ENCODE peak calls at places on chromosomes 6 and 20, in eight cellular contexts. One of them, this sample, is unnamed.

GRCh38 chr20:62003567-62004405 is 61.9 kb downstream of the TAF4 start:
- DNase-seq in erythroblast: no peak
- DNase-seq in neural progenitor cell: no peak
- DNase-seq in cerebellum: no peak
- DNase-seq in HFFc6: no peak
- DNase-seq in HT-29: no peak
- DNase-seq in uterus: no peak
- DNase-seq in hippocampal formation: no peak
- DNase-seq in this sample: no peak

GRCh38 chr6:6717953-6718352 is 129.4 kb downstream of the LY86 start:
- DNase-seq in erythroblast: no peak
- DNase-seq in neural progenitor cell: no peak
- DNase-seq in cerebellum: no peak
- DNase-seq in HFFc6: no peak
- DNase-seq in HT-29: no peak
- DNase-seq in uterus: no peak
- DNase-seq in hippocampal formation: no peak
- DNase-seq in this sample: no peak

GRCh38 chr20:35762461-35762860 is 9.4 kb upstream of the PHF20 start:
- DNase-seq in erythroblast: no peak
- DNase-seq in neural progenitor cell: no peak
- DNase-seq in cerebellum: no peak
- DNase-seq in HFFc6: no peak
- DNase-seq in HT-29: no peak
- DNase-seq in uterus: no peak
- DNase-seq in hippocampal formation: no peak
- DNase-seq in this sample: no peak

GRCh38 chr6:153058909-153059308 is 56.4 kb upstream of the MTRF1L start:
- DNase-seq in erythroblast: peak; percentile 29
- DNase-seq in neural progenitor cell: no peak
- DNase-seq in cerebellum: no peak
- DNase-seq in HFFc6: no peak
- DNase-seq in HT-29: no peak
- DNase-seq in uterus: no peak
- DNase-seq in hippocampal formation: no peak
- DNase-seq in this sample: no peak

GRCh38 chr20:20462185-20462584 is 94.3 kb downstream of the INSM1 start:
- DNase-seq in erythroblast: no peak
- DNase-seq in neural progenitor cell: no peak
- DNase-seq in cerebellum: no peak
- DNase-seq in HFFc6: no peak
- DNase-seq in HT-29: no peak
- DNase-seq in uterus: no peak
- DNase-seq in hippocampal formation: no peak
- DNase-seq in this sample: no peak

GRCh38 chr6:24761193-24761835 is 13.4 kb upstream of the GMNN start:
- DNase-seq in erythroblast: peak; percentile 55
- DNase-seq in neural progenitor cell: peak; percentile 10
- DNase-seq in cerebellum: no peak
- DNase-seq in HFFc6: no peak
- DNase-seq in HT-29: no peak
- DNase-seq in uterus: no peak
- DNase-seq in hippocampal formation: no peak
- DNase-seq in this sample: no peak

GRCh38 chr20:5171074-5171789 is 44.4 kb downstream of the CDS2 start:
- DNase-seq in erythroblast: peak; percentile 26
- DNase-seq in neural progenitor cell: peak; percentile 64
- DNase-seq in cerebellum: peak; percentile 80
- DNase-seq in HFFc6: no peak
- DNase-seq in HT-29: no peak
- DNase-seq in uterus: peak; percentile 38
- DNase-seq in hippocampal formation: no peak
- DNase-seq in this sample: no peak

GRCh38 chr6:109491207-109491938 is 8.4 kb upstream of the ZBTB24 start:
- DNase-seq in erythroblast: no peak
- DNase-seq in neural progenitor cell: no peak
- DNase-seq in cerebellum: no peak
- DNase-seq in HFFc6: no peak
- DNase-seq in HT-29: no peak
- DNase-seq in uterus: no peak
- DNase-seq in hippocampal formation: no peak
- DNase-seq in this sample: no peak

GRCh38 chr6:52590634-52590985 is 13.8 kb upstream of the TRAM2 start:
- DNase-seq in erythroblast: no peak
- DNase-seq in neural progenitor cell: no peak
- DNase-seq in cerebellum: no peak
- DNase-seq in HFFc6: peak; percentile 62
- DNase-seq in HT-29: no peak
- DNase-seq in uterus: no peak
- DNase-seq in hippocampal formation: no peak
- DNase-seq in this sample: no peak

GRCh38 chr20:8353512-8353911 is 221.4 kb downstream of the PLCB1 start:
- DNase-seq in erythroblast: no peak
- DNase-seq in neural progenitor cell: no peak
- DNase-seq in cerebellum: no peak
- DNase-seq in HFFc6: no peak
- DNase-seq in HT-29: no peak
- DNase-seq in uterus: no peak
- DNase-seq in hippocampal formation: no peak
- DNase-seq in this sample: no peak

GRCh38 chr6:111711476-111711875 is 105.8 kb upstream of the TRAF3IP2 start:
- DNase-seq in erythroblast: no peak
- DNase-seq in neural progenitor cell: peak; percentile 18
- DNase-seq in cerebellum: peak; percentile 87
- DNase-seq in HFFc6: no peak
- DNase-seq in HT-29: no peak
- DNase-seq in uterus: no peak
- DNase-seq in hippocampal formation: peak; percentile 57
- DNase-seq in this sample: no peak

GRCh38 chr6:119716668-119717270 is 367.2 kb upstream of the MAN1A1 start:
- DNase-seq in erythroblast: no peak
- DNase-seq in neural progenitor cell: no peak
- DNase-seq in cerebellum: no peak
- DNase-seq in HFFc6: no peak
- DNase-seq in HT-29: no peak
- DNase-seq in uterus: no peak
- DNase-seq in hippocampal formation: no peak
- DNase-seq in this sample: no peak

GRCh38 chr6:21587925-21588811 is 5.4 kb upstream of the SOX4 start:
- DNase-seq in erythroblast: peak; percentile 59
- DNase-seq in neural progenitor cell: peak; percentile 84
- DNase-seq in cerebellum: peak; percentile 74
- DNase-seq in HFFc6: no peak
- DNase-seq in HT-29: peak; percentile 79
- DNase-seq in uterus: peak; percentile 48
- DNase-seq in hippocampal formation: peak; percentile 58
- DNase-seq in this sample: no peak

GRCh38 chr6:106134906-106135634 is 48.9 kb downstream of the PRDM1 start:
- DNase-seq in erythroblast: peak; percentile 13
- DNase-seq in neural progenitor cell: no peak
- DNase-seq in cerebellum: no peak
- DNase-seq in HFFc6: no peak
- DNase-seq in HT-29: peak; percentile 82
- DNase-seq in uterus: no peak
- DNase-seq in hippocampal formation: no peak
- DNase-seq in this sample: peak; percentile 89

GRCh38 chr6:73024598-73024997 is 200.7 kb downstream of the KHDC1L start:
- DNase-seq in erythroblast: no peak
- DNase-seq in neural progenitor cell: no peak
- DNase-seq in cerebellum: no peak
- DNase-seq in HFFc6: peak; percentile 74
- DNase-seq in HT-29: no peak
- DNase-seq in uterus: no peak
- DNase-seq in hippocampal formation: no peak
- DNase-seq in this sample: peak; percentile 18

GRCh38 chr6:15355683-15356099 is 109.8 kb downstream of the JARID2 start:
- DNase-seq in erythroblast: no peak
- DNase-seq in neural progenitor cell: no peak
- DNase-seq in cerebellum: no peak
- DNase-seq in HFFc6: no peak
- DNase-seq in HT-29: no peak
- DNase-seq in uterus: no peak
- DNase-seq in hippocampal formation: no peak
- DNase-seq in this sample: no peak

GRCh38 chr6:38012573-38012972 is 193.0 kb downstream of the ZFAND3 start:
- DNase-seq in erythroblast: peak; percentile 65
- DNase-seq in neural progenitor cell: peak; percentile 54
- DNase-seq in cerebellum: peak; percentile 72
- DNase-seq in HFFc6: no peak
- DNase-seq in HT-29: peak; percentile 63
- DNase-seq in uterus: no peak
- DNase-seq in hippocampal formation: no peak
- DNase-seq in this sample: peak; percentile 24

GRCh38 chr20:5835234-5835845 is 85.1 kb downstream of the SHLD1 start:
- DNase-seq in erythroblast: no peak
- DNase-seq in neural progenitor cell: no peak
- DNase-seq in cerebellum: peak; percentile 83
- DNase-seq in HFFc6: peak; percentile 41
- DNase-seq in HT-29: peak; percentile 17
- DNase-seq in uterus: no peak
- DNase-seq in hippocampal formation: no peak
- DNase-seq in this sample: no peak

GRCh38 chr6:27854421-27854820 is 57.8 kb downstream of the OR2B2 start:
- DNase-seq in erythroblast: no peak
- DNase-seq in neural progenitor cell: no peak
- DNase-seq in cerebellum: no peak
- DNase-seq in HFFc6: no peak
- DNase-seq in HT-29: no peak
- DNase-seq in uterus: no peak
- DNase-seq in hippocampal formation: no peak
- DNase-seq in this sample: no peak

GRCh38 chr20:57702521-57702920 is 7.3 kb downstream of the PMEPA1 start:
- DNase-seq in erythroblast: no peak
- DNase-seq in neural progenitor cell: no peak
- DNase-seq in cerebellum: no peak
- DNase-seq in HFFc6: no peak
- DNase-seq in HT-29: no peak
- DNase-seq in uterus: no peak
- DNase-seq in hippocampal formation: no peak
- DNase-seq in this sample: no peak

GRCh38 chr6:15309611-15310283 is 63.9 kb downstream of the JARID2 start:
- DNase-seq in erythroblast: no peak
- DNase-seq in neural progenitor cell: no peak
- DNase-seq in cerebellum: no peak
- DNase-seq in HFFc6: no peak
- DNase-seq in HT-29: no peak
- DNase-seq in uterus: no peak
- DNase-seq in hippocampal formation: no peak
- DNase-seq in this sample: no peak

GRCh38 chr6:40907198-40907701 is 131.8 kb downstream of the UNC5CL start:
- DNase-seq in erythroblast: no peak
- DNase-seq in neural progenitor cell: no peak
- DNase-seq in cerebellum: peak; percentile 15
- DNase-seq in HFFc6: peak; percentile 72
- DNase-seq in HT-29: peak; percentile 12
- DNase-seq in uterus: no peak
- DNase-seq in hippocampal formation: no peak
- DNase-seq in this sample: peak; percentile 41

GRCh38 chr6:74137910-74138309 is 441.9 kb downstream of the CD109 start:
- DNase-seq in erythroblast: no peak
- DNase-seq in neural progenitor cell: no peak
- DNase-seq in cerebellum: no peak
- DNase-seq in HFFc6: peak; percentile 19
- DNase-seq in HT-29: peak; percentile 59
- DNase-seq in uterus: no peak
- DNase-seq in hippocampal formation: no peak
- DNase-seq in this sample: peak; percentile 10

GRCh38 chr20:32028647-32029372 is 18.6 kb downstream of the CCM2L start:
- DNase-seq in erythroblast: no peak
- DNase-seq in neural progenitor cell: peak; percentile 59
- DNase-seq in cerebellum: peak; percentile 62
- DNase-seq in HFFc6: no peak
- DNase-seq in HT-29: no peak
- DNase-seq in uterus: no peak
- DNase-seq in hippocampal formation: no peak
- DNase-seq in this sample: no peak

GRCh38 chr20:31706607-31707257 is 15.9 kb downstream of the BCL2L1 start:
- DNase-seq in erythroblast: peak; percentile 93
- DNase-seq in neural progenitor cell: no peak
- DNase-seq in cerebellum: no peak
- DNase-seq in HFFc6: no peak
- DNase-seq in HT-29: no peak
- DNase-seq in uterus: no peak
- DNase-seq in hippocampal formation: no peak
- DNase-seq in this sample: no peak

GRCh38 chr6:358432-358831 is 33.1 kb upstream of the IRF4 start:
- DNase-seq in erythroblast: no peak
- DNase-seq in neural progenitor cell: no peak
- DNase-seq in cerebellum: no peak
- DNase-seq in HFFc6: no peak
- DNase-seq in HT-29: no peak
- DNase-seq in uterus: no peak
- DNase-seq in hippocampal formation: no peak
- DNase-seq in this sample: no peak

GRCh38 chr6:43308101-43308989 is at the start of gene CRIP3:
- DNase-seq in erythroblast: peak; percentile 39
- DNase-seq in neural progenitor cell: peak; percentile 90
- DNase-seq in cerebellum: peak; percentile 21
- DNase-seq in HFFc6: no peak
- DNase-seq in HT-29: no peak
- DNase-seq in uterus: peak; percentile 35
- DNase-seq in hippocampal formation: no peak
- DNase-seq in this sample: no peak

GRCh38 chr6:166307082-166307980 is 861 bp downstream of the PRR18 start:
- DNase-seq in erythroblast: no peak
- DNase-seq in neural progenitor cell: peak; percentile 80
- DNase-seq in cerebellum: no peak
- DNase-seq in HFFc6: no peak
- DNase-seq in HT-29: no peak
- DNase-seq in uterus: no peak
- DNase-seq in hippocampal formation: peak; percentile 58
- DNase-seq in this sample: no peak

This sample was measured in LoVo.